ENCODE peak calls at places on chromosome 14, in eight cellular contexts. One of them, this sample, is unnamed.
A peak's percentile ranks its signal among the peaks of the same experiment; 100 is the strongest.

GRCh38 chr14:71290960-71291466 is 383.8 kb downstream of the PCNX1 start:
- DNase-seq in H1: no peak
- DNase-seq in SK-N-SH: no peak
- DNase-seq in HepG2: peak; percentile 31
- DNase-seq in HCT116: peak; percentile 23
- DNase-seq in K562: no peak
- DNase-seq in GM12878: peak; percentile 58
- DNase-seq in endothelial cell of umbilical vein: peak; percentile 85
- DNase-seq in this sample: no peak

GRCh38 chr14:100404419-100404818 is 81.3 kb downstream of the SLC25A47 start:
- DNase-seq in K562: no peak
- DNase-seq in endothelial cell of umbilical vein: no peak
- DNase-seq in H1: no peak
- DNase-seq in SK-N-SH: no peak
- DNase-seq in GM12878: no peak
- DNase-seq in HCT116: no peak
- DNase-seq in HepG2: no peak
- DNase-seq in this sample: no peak

GRCh38 chr14:51792819-51793218 is 67.6 kb upstream of the GNG2 start:
- DNase-seq in HCT116: no peak
- DNase-seq in HepG2: no peak
- DNase-seq in H1: no peak
- DNase-seq in K562: no peak
- DNase-seq in GM12878: no peak
- DNase-seq in endothelial cell of umbilical vein: no peak
- DNase-seq in SK-N-SH: no peak
- DNase-seq in this sample: no peak

GRCh38 chr14:76057914-76058313 is 72.4 kb downstream of the IFT43 start:
- DNase-seq in endothelial cell of umbilical vein: no peak
- DNase-seq in K562: no peak
- DNase-seq in H1: no peak
- DNase-seq in HepG2: no peak
- DNase-seq in GM12878: no peak
- DNase-seq in HCT116: no peak
- DNase-seq in SK-N-SH: no peak
- DNase-seq in this sample: no peak

GRCh38 chr14:91227183-91227628 is 17.3 kb downstream of the GPR68 start:
- DNase-seq in K562: no peak
- DNase-seq in GM12878: no peak
- DNase-seq in HCT116: no peak
- DNase-seq in SK-N-SH: no peak
- DNase-seq in endothelial cell of umbilical vein: no peak
- DNase-seq in HepG2: no peak
- DNase-seq in H1: no peak
- DNase-seq in this sample: no peak

GRCh38 chr14:31435276-31435675 is 14.9 kb upstream of the HEATR5A start:
- DNase-seq in GM12878: no peak
- DNase-seq in HepG2: no peak
- DNase-seq in K562: no peak
- DNase-seq in HCT116: no peak
- DNase-seq in endothelial cell of umbilical vein: no peak
- DNase-seq in SK-N-SH: no peak
- DNase-seq in H1: no peak
- DNase-seq in this sample: no peak

GRCh38 chr14:90795744-90796143 is 20.5 kb downstream of the TTC7B start:
- DNase-seq in HCT116: peak; percentile 37
- DNase-seq in SK-N-SH: peak; percentile 70
- DNase-seq in K562: no peak
- DNase-seq in GM12878: no peak
- DNase-seq in H1: no peak
- DNase-seq in HepG2: no peak
- DNase-seq in endothelial cell of umbilical vein: peak; percentile 92
- DNase-seq in this sample: no peak

GRCh38 chr14:69633238-69633637 is 21.8 kb downstream of the SUSD6 start:
- DNase-seq in K562: no peak
- DNase-seq in GM12878: no peak
- DNase-seq in SK-N-SH: no peak
- DNase-seq in H1: no peak
- DNase-seq in endothelial cell of umbilical vein: no peak
- DNase-seq in HCT116: no peak
- DNase-seq in HepG2: peak; percentile 32
- DNase-seq in this sample: no peak

GRCh38 chr14:57834001-57834598 is 31.8 kb downstream of the SLC35F4 start:
- DNase-seq in SK-N-SH: no peak
- DNase-seq in HepG2: no peak
- DNase-seq in endothelial cell of umbilical vein: no peak
- DNase-seq in HCT116: no peak
- DNase-seq in H1: no peak
- DNase-seq in K562: no peak
- DNase-seq in GM12878: no peak
- DNase-seq in this sample: no peak

GRCh38 chr14:57837267-57837666 is 28.6 kb downstream of the SLC35F4 start:
- DNase-seq in K562: no peak
- DNase-seq in SK-N-SH: no peak
- DNase-seq in HepG2: no peak
- DNase-seq in GM12878: no peak
- DNase-seq in H1: no peak
- DNase-seq in endothelial cell of umbilical vein: no peak
- DNase-seq in HCT116: no peak
- DNase-seq in this sample: no peak

GRCh38 chr14:57833304-57833703 is 32.6 kb downstream of the SLC35F4 start:
- DNase-seq in GM12878: no peak
- DNase-seq in HepG2: no peak
- DNase-seq in SK-N-SH: no peak
- DNase-seq in HCT116: peak; percentile 96
- DNase-seq in K562: no peak
- DNase-seq in H1: no peak
- DNase-seq in endothelial cell of umbilical vein: no peak
- DNase-seq in this sample: no peak

GRCh38 chr14:57834961-57835360 is 30.9 kb downstream of the SLC35F4 start:
- DNase-seq in K562: no peak
- DNase-seq in GM12878: no peak
- DNase-seq in endothelial cell of umbilical vein: no peak
- DNase-seq in HCT116: no peak
- DNase-seq in SK-N-SH: no peak
- DNase-seq in HepG2: no peak
- DNase-seq in H1: no peak
- DNase-seq in this sample: no peak

GRCh38 chr14:57835751-57836150 is 30.1 kb downstream of the SLC35F4 start:
- DNase-seq in HCT116: no peak
- DNase-seq in GM12878: no peak
- DNase-seq in HepG2: no peak
- DNase-seq in endothelial cell of umbilical vein: no peak
- DNase-seq in K562: no peak
- DNase-seq in SK-N-SH: no peak
- DNase-seq in H1: no peak
- DNase-seq in this sample: no peak
- TF ChIP-seq POLR2AphosphoS5 in HCT116: no peak
- TF ChIP-seq POLR2AphosphoS5 in GM12878: no peak
- TF ChIP-seq POLR2AphosphoS5 in HepG2: no peak
- TF ChIP-seq POLR2AphosphoS5 in endothelial cell of umbilical vein: no peak
- TF ChIP-seq POLR2AphosphoS5 in K562: no peak
- TF ChIP-seq POLR2AphosphoS5 in SK-N-SH: no peak
- TF ChIP-seq POLR2AphosphoS5 in H1: no peak
- TF ChIP-seq POLR2AphosphoS5 in this sample: no peak

DNA sequence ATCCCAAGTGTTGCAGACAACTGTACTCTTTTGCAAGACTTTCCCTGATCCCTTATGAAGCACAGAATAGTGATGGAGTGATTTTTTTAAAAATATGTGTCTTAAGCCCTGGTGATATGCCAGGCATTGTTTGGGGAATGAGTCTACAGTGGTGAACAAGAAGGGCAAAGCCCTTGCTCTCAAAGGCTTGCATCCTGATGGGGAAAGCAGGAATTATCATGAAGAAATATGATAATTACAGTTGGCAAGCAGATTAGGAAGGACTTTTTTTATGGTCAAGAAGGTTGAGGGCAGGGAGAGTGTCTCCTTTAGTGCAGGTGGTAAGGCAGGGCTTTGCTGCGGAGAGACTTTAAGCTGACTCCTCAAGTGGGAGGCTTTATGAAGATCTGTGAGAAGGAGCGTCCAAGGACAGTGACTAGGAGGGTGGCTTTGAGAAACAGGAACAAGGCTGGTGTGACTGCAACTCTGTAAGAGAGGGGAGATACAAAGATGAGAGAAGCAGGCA is 100.2 kb downstream of the SYNE2 start:
- DNase-seq in GM12878: no peak
- DNase-seq in HepG2: no peak
- DNase-seq in H1: no peak
- DNase-seq in endothelial cell of umbilical vein: peak; percentile 74
- DNase-seq in HCT116: no peak
- DNase-seq in SK-N-SH: no peak
- DNase-seq in K562: no peak
- DNase-seq in this sample: no peak
- H3K9ac ChIP-seq in GM12878: no peak overlapping the region
- H3K9ac ChIP-seq in HepG2: no peak overlapping the region
- H3K9ac ChIP-seq in H1: no peak overlapping the region
- H3K9ac ChIP-seq in endothelial cell of umbilical vein: no peak overlapping the region
- H3K9ac ChIP-seq in HCT116: no peak overlapping the region
- H3K9ac ChIP-seq in SK-N-SH: no peak overlapping the region
- H3K9ac ChIP-seq in K562: no peak overlapping the region
- H3K9ac ChIP-seq in this sample: no peak overlapping the region

GRCh38 chr14:50015708-50016107 is 100.7 kb downstream of the VCPKMT start:
- DNase-seq in endothelial cell of umbilical vein: no peak
- DNase-seq in HCT116: no peak
- DNase-seq in K562: no peak
- DNase-seq in SK-N-SH: no peak
- DNase-seq in H1: no peak
- DNase-seq in GM12878: no peak
- DNase-seq in HepG2: no peak
- DNase-seq in this sample: no peak

GRCh38 chr14:50021261-50021660 is 95.1 kb downstream of the VCPKMT start:
- DNase-seq in HepG2: no peak
- DNase-seq in K562: no peak
- DNase-seq in GM12878: peak; percentile 32
- DNase-seq in endothelial cell of umbilical vein: no peak
- DNase-seq in H1: no peak
- DNase-seq in SK-N-SH: no peak
- DNase-seq in HCT116: no peak
- DNase-seq in this sample: no peak

GRCh38 chr14:50020184-50020583 is 96.2 kb downstream of the VCPKMT start:
- DNase-seq in HCT116: no peak
- DNase-seq in H1: no peak
- DNase-seq in HepG2: no peak
- DNase-seq in endothelial cell of umbilical vein: no peak
- DNase-seq in GM12878: no peak
- DNase-seq in K562: no peak
- DNase-seq in SK-N-SH: no peak
- DNase-seq in this sample: no peak

GRCh38 chr14:50020799-50021198 is 95.6 kb downstream of the VCPKMT start:
- DNase-seq in endothelial cell of umbilical vein: peak; percentile 51
- DNase-seq in K562: no peak
- DNase-seq in SK-N-SH: no peak
- DNase-seq in HepG2: no peak
- DNase-seq in GM12878: no peak
- DNase-seq in H1: no peak
- DNase-seq in HCT116: no peak
- DNase-seq in this sample: no peak

DNA sequence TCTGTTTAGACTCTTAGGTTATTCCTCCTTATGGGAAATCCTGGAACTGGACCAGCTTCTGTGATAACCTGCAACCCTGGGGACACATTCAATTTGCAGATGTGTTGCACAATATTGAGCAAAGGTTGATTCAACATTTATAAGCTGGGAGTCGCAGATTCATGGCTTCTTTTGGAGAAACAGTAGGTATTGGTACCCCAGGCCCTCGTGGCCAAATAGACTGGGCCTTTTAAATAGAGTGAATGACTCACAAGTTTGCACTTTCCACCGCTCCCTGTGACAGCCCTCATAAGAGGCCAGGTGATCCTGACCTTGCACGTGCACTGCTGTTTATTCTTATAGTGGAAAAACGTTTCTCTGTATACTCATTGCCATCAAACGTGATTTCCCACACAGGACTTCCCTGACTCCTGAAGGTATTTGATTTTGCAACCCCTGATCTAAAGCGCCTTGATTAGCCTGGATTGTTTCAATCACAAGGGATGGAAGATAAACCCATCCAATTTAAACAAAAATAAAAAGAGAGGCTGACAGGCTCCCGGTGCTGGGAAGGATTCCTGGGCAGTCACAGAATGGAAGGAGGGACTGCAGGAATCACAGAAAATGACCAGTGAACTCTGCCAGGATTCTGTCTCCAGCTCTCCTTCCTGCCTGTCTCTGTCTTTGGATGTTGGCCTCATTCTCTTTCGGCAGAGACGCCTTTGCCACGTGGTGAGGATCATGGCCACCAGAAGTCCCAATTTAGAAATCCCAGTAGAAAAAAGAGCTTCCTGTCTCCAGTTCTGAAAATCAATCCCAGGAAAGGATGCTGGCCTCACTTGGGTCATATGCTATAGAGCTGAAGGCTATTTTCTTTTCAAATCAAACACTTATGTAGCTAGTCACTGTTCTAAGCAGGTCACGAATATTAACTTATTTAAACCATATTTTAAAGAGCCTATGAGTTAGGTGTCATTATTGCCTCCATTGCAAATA is 97.8 kb downstream of the VCPKMT start:
- DNase-seq in HepG2: peak; percentile 83
- DNase-seq in K562: no peak
- DNase-seq in H1: no peak
- DNase-seq in endothelial cell of umbilical vein: peak; percentile 20
- DNase-seq in SK-N-SH: no peak
- DNase-seq in GM12878: no peak
- DNase-seq in HCT116: no peak
- DNase-seq in this sample: no peak
- TF ChIP-seq POLR2AphosphoS5 in HepG2: no peak
- TF ChIP-seq POLR2AphosphoS5 in K562: no peak
- TF ChIP-seq POLR2AphosphoS5 in H1: no peak
- TF ChIP-seq POLR2AphosphoS5 in endothelial cell of umbilical vein: no peak
- TF ChIP-seq POLR2AphosphoS5 in SK-N-SH: no peak
- TF ChIP-seq POLR2AphosphoS5 in GM12878: no peak
- TF ChIP-seq POLR2AphosphoS5 in HCT116: no peak
- TF ChIP-seq POLR2AphosphoS5 in this sample: no peak

GRCh38 chr14:95946867-95947266 is 70.2 kb downstream of the TUNAR start:
- DNase-seq in H1: no peak
- DNase-seq in SK-N-SH: no peak
- DNase-seq in HCT116: no peak
- DNase-seq in HepG2: no peak
- DNase-seq in K562: no peak
- DNase-seq in endothelial cell of umbilical vein: no peak
- DNase-seq in GM12878: no peak
- DNase-seq in this sample: no peak

GRCh38 chr14:95953111-95953724 is 76.6 kb downstream of the TUNAR start:
- DNase-seq in K562: no peak
- DNase-seq in endothelial cell of umbilical vein: no peak
- DNase-seq in H1: peak; percentile 54
- DNase-seq in HepG2: no peak
- DNase-seq in SK-N-SH: no peak
- DNase-seq in HCT116: no peak
- DNase-seq in GM12878: no peak
- DNase-seq in this sample: peak; percentile 2

GRCh38 chr14:95943699-95944098 is 67.1 kb downstream of the TUNAR start:
- DNase-seq in K562: no peak
- DNase-seq in HepG2: no peak
- DNase-seq in HCT116: no peak
- DNase-seq in GM12878: no peak
- DNase-seq in SK-N-SH: peak; percentile 44
- DNase-seq in endothelial cell of umbilical vein: no peak
- DNase-seq in H1: no peak
- DNase-seq in this sample: no peak

GRCh38 chr14:95948608-95949007 is 72.0 kb downstream of the TUNAR start:
- DNase-seq in HepG2: no peak
- DNase-seq in H1: no peak
- DNase-seq in K562: no peak
- DNase-seq in GM12878: no peak
- DNase-seq in HCT116: no peak
- DNase-seq in endothelial cell of umbilical vein: no peak
- DNase-seq in SK-N-SH: no peak
- DNase-seq in this sample: no peak
- H3K9ac ChIP-seq in HepG2: no peak overlapping the region
- H3K9ac ChIP-seq in H1: no peak overlapping the region
- H3K9ac ChIP-seq in K562: no peak overlapping the region
- H3K9ac ChIP-seq in GM12878: no peak overlapping the region
- H3K9ac ChIP-seq in HCT116: no peak overlapping the region
- H3K9ac ChIP-seq in endothelial cell of umbilical vein: no peak overlapping the region
- H3K9ac ChIP-seq in SK-N-SH: no peak overlapping the region
- H3K9ac ChIP-seq in this sample: no peak overlapping the region

This sample was measured in SK-N-MC.